ENCODE peak calls at places on chromosome 1, in five cellular contexts. C, S, F, H and R are unnamed samples.

GRCh38 chr1:17875171-17875881 is 120.2 kb downstream of the ACTL8 start:
- DNase-seq in H (no peak), F (no peak), S (no peak), C (no peak), R (no peak)

GRCh38 chr1:24929876-24930702 is at the start of gene RUNX3:
- DNase-seq in S (peak; percentile 71), F (peak; percentile 76), C (no peak), H (peak; percentile 79), R (no peak)

GRCh38 chr1:60423181-60423780 is 349.7 kb upstream of the C1orf87 start:
- DNase-seq in C (no peak), S (no peak), H (no peak), F (no peak), R (no peak)

GRCh38 chr1:223189903-223190724 is 47.1 kb upstream of the TLR5 start:
- DNase-seq in S (no peak), C (no peak), H (no peak), F (peak; percentile 30), R (no peak)

GRCh38 chr1:228920791-228921190 is 185.5 kb downstream of the RHOU start:
- DNase-seq in H (no peak), F (no peak), S (no peak), C (no peak), R (no peak)

GRCh38 chr1:93845554-93846150 is 33.4 kb downstream of the DNTTIP2 start:
- DNase-seq in C (peak; percentile 64), F (no peak), S (peak; percentile 66), H (peak; percentile 78), R (no peak)

GRCh38 chr1:183610053-183610452 is 19.8 kb upstream of the NCF2 start:
- DNase-seq in F (no peak), C (no peak), H (no peak), S (no peak), R (no peak)

GRCh38 chr1:9106286-9106685 is 22.6 kb downstream of the GPR157 start:
- DNase-seq in S (no peak), H (no peak), C (no peak), F (no peak), R (no peak)

GRCh38 chr1:54705153-54705552 is 10.5 kb upstream of the TTC4 start:
- DNase-seq in F (no peak), C (no peak), H (no peak), S (no peak), R (no peak)

GRCh38 chr1:53246261-53247134 is 8.2 kb upstream of the MAGOH start:
- DNase-seq in C (no peak), F (no peak), H (no peak), S (no peak), R (no peak)

GRCh38 chr1:2304921-2305681 is 77.0 kb downstream of the SKI start:
- DNase-seq in C (no peak), H (no peak), S (no peak), F (no peak), R (no peak)

GRCh38 chr1:66244429-66244828 is 289.5 kb upstream of the SGIP1 start:
- DNase-seq in S (no peak), H (no peak), C (no peak), F (no peak), R (no peak)

GRCh38 chr1:19398309-19398760 is 86.2 kb downstream of the SLC66A1 start:
- DNase-seq in S (no peak), F (no peak), C (no peak), H (no peak), R (no peak)

GRCh38 chr1:12052997-12053686 is 10.0 kb upstream of the TNFRSF8 start:
- DNase-seq in F (no peak), C (no peak), S (no peak), H (peak; percentile 34), R (no peak)

DNA sequence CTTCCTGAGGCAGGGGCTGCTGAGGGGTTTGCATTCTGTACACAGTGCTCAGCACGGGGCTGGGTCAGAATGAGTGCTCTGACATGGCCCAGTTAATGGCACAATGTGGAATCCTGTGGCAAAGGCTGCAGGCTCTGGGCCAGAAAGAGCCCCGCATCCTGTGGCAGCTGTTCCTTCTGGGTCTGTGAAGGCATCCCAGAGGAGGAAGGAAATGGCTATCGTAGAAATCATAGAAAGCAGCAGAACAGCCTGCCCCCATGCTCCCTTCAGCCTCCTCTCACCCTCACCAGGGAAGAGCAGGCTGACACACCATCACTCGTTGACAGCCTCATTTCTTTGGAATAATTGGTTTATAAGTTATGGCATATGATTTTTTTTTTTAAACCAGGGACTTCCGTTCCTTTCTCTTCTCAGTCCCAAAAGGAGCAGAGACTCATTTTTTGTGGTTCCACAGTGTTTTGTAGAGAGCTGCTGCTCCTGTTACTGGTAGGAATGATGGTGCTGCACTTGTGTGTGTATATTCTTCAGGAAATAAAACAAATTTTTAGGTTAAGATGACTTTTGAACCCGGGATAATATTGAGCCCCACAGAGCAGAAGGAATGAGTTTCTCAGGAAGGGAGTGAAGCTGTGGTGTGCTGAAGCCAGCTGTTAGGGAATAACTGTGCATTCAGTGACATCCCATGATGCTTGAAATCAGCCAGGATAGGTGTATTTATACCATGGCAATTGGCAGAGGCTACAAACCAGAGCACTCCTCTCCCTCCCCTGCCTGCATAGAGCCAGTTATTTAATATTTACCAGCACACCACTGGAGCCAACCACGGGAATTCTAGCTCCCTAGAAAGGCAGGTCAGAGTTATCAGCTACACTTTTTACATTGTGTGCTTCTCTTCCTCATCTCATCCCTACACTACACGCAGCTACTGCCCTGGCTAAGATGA is 32.0 kb downstream of the PLXNA2 start:
- DNase-seq in S (no peak), H (no peak), C (no peak), F (no peak), R (no peak)
- TF ChIP-seq JUNB in S (no peak), H (no peak), C (no peak), F (no peak), R (no peak)

GRCh38 chr1:62295921-62296451 is 23.2 kb downstream of the KANK4 start:
- DNase-seq in C (no peak), S (no peak), H (no peak), F (peak; percentile 8), R (no peak)
- TF ChIP-seq JUNB in C (no peak), S (no peak), H (no peak), F (no peak), R (no peak)

GRCh38 chr1:84382127-84382526 is 16.2 kb upstream of the DNASE2B start:
- DNase-seq in F (no peak), S (no peak), H (no peak), C (no peak), R (no peak)

GRCh38 chr1:84385347-84385746 is 12.9 kb upstream of the DNASE2B start:
- DNase-seq in F (no peak), H (no peak), S (no peak), C (no peak), R (no peak)

GRCh38 chr1:84390231-84390630 is 8.1 kb upstream of the DNASE2B start:
- DNase-seq in S (no peak), C (no peak), F (no peak), H (no peak), R (no peak)

GRCh38 chr1:84386716-84387479 is 11.4 kb upstream of the DNASE2B start:
- DNase-seq in F (no peak), C (no peak), S (no peak), H (no peak), R (no peak)

GRCh38 chr1:84387480-84388163 is 10.7 kb upstream of the DNASE2B start:
- DNase-seq in S (no peak), C (no peak), F (no peak), H (peak; percentile 70), R (peak; percentile 51)
- TF ChIP-seq JUNB in S (no peak), C (no peak), F (no peak), H (no peak), R (no peak)

GRCh38 chr1:200143347-200143746 is 115.8 kb downstream of the NR5A2 start:
- DNase-seq in F (no peak), S (no peak), H (no peak), C (no peak), R (no peak)

GRCh38 chr1:200150721-200151120 is 123.2 kb downstream of the NR5A2 start:
- DNase-seq in C (no peak), S (peak; percentile 95), F (peak; percentile 49), H (no peak), R (peak; percentile 45)

GRCh38 chr1:200147742-200148141 is 120.2 kb downstream of the NR5A2 start:
- DNase-seq in C (no peak), H (no peak), S (no peak), F (no peak), R (no peak)

GRCh38 chr1:200147094-200147493 is 119.6 kb downstream of the NR5A2 start:
- DNase-seq in F (no peak), C (no peak), S (no peak), H (no peak), R (no peak)

GRCh38 chr1:200146100-200146499 is 118.6 kb downstream of the NR5A2 start:
- DNase-seq in S (no peak), C (no peak), H (no peak), F (no peak), R (no peak)
- TF ChIP-seq JUNB in S (no peak), C (no peak), H (no peak), F (no peak), R (no peak)